ENCODE peak calls at places on chromosome 16, in four cellular contexts. M, R, A and G are unnamed samples.

GRCh38 chr16:53545433-53545832 is 42.4 kb upstream of the AKTIP start:
- DNase-seq in M (peak), R (no peak), A (no peak), G (no peak)

GRCh38 chr16:12255919-12256665 is 279.6 kb downstream of the SNX29 start:
- DNase-seq in M (no peak), R (no peak), A (no peak), G (no peak)

GRCh38 chr16:35691057-35691456 is 2231.6 kb downstream of the TP53TG3F start:
- DNase-seq in M (no peak), R (no peak), A (no peak), G (no peak)

GRCh38 chr16:73000020-73000906 is 47.7 kb downstream of the ZFHX3 start:
- DNase-seq in M (no peak), R (no peak), A (no peak), G (no peak)

GRCh38 chr16:57970319-57970718 is 609 bp downstream of the CNGB1 start:
- DNase-seq in M (no peak), R (no peak), A (no peak), G (no peak)

GRCh38 chr16:11260596-11260966 is 4.6 kb upstream of the SOCS1 start:
- DNase-seq in M (no peak), R (no peak), A (peak), G (no peak)

GRCh38 chr16:84449156-84450140 is 55.0 kb downstream of the MEAK7 start:
- DNase-seq in M (no peak), R (no peak), A (peak), G (no peak)

GRCh38 chr16:51181495-51181795 is 30.4 kb upstream of the SALL1 start:
- DNase-seq in M (no peak), R (no peak), A (peak), G (no peak)

GRCh38 chr16:89453662-89454321 is 36.6 kb downstream of the ANKRD11 start:
- DNase-seq in M (no peak), R (no peak), A (no peak), G (no peak)

GRCh38 chr16:50699345-50700159 is 6.1 kb downstream of the NOD2 start:
- DNase-seq in M (no peak), R (no peak), A (no peak), G (no peak)

GRCh38 chr16:21626659-21627277 is 25.6 kb downstream of the IGSF6 start:
- DNase-seq in M (no peak), R (peak), A (peak), G (peak)

GRCh38 chr16:2819939-2820835 is 3.1 kb downstream of the PRSS21 start:
- DNase-seq in M (no peak), R (no peak), A (peak), G (no peak)

GRCh38 chr16:82936941-82937551 is 310.3 kb downstream of the CDH13 start:
- DNase-seq in M (no peak), R (no peak), A (no peak), G (peak)

GRCh38 chr16:3009568-3010390 is 2.9 kb upstream of the CLDN9 start:
- DNase-seq in M (no peak), R (no peak), A (peak), G (no peak)

GRCh38 chr16:79561729-79562128 is 38.8 kb downstream of the MAF start:
- DNase-seq in M (no peak), R (no peak), A (no peak), G (no peak)

GRCh38 chr16:71254832-71255560 is 24.5 kb upstream of the HYDIN start:
- DNase-seq in M (no peak), R (no peak), A (no peak), G (no peak)

GRCh38 chr16:47524007-47524405 is 62.9 kb downstream of the PHKB start:
- DNase-seq in M (no peak), R (no peak), A (no peak), G (no peak)

GRCh38 chr16:48086422-48086821 is 69.4 kb downstream of the ABCC12 start:
- DNase-seq in M (no peak), R (no peak), A (no peak), G (no peak)

GRCh38 chr16:79980650-79981521 is 380.3 kb upstream of the MAF start:
- DNase-seq in M (no peak), R (no peak), A (no peak), G (no peak)

GRCh38 chr16:73071131-73071940 is 23.4 kb upstream of the ZFHX3 start:
- DNase-seq in M (no peak), R (no peak), A (peak), G (no peak)

GRCh38 chr16:53224932-53225533 is 170.2 kb downstream of the CHD9 start:
- DNase-seq in M (no peak), R (no peak), A (no peak), G (no peak)

GRCh38 chr16:72990003-72990521 is 57.9 kb downstream of the ZFHX3 start:
- DNase-seq in M (no peak), R (no peak), A (peak), G (peak)

GRCh38 chr16:5490499-5490898 is 392.9 kb upstream of the EEF2KMT start:
- DNase-seq in M (no peak), R (no peak), A (peak), G (no peak)
- TF ChIP-seq CTCF in M (peak), R (no peak), A (peak), G (peak)

DNA sequence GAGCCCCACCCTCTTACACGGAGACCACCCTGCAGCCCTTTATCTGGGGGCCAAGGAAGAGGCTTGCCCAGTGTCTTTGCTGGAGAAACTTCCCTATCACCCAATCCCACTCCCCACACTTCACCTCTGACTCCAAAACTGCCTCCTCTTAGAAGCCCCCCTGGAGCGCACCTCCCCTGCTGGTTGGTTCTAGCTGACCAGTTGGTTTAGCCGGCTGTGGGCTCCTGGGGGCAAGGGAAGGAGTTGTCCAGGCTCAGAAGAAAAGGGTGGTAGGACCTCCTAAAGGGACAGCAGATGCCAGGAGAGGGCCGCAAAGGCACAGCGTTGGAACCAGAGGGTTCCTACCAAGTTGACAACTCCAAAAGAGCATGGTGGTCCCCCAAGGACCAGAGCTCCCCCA is 2.0 kb downstream of the BCAR1 start:
- DNase-seq in M (no peak), R (no peak), A (no peak), G (no peak)
- H3K4me3 ChIP-seq in M (no peak), R (peak), A (peak), G (peak)

DNA sequence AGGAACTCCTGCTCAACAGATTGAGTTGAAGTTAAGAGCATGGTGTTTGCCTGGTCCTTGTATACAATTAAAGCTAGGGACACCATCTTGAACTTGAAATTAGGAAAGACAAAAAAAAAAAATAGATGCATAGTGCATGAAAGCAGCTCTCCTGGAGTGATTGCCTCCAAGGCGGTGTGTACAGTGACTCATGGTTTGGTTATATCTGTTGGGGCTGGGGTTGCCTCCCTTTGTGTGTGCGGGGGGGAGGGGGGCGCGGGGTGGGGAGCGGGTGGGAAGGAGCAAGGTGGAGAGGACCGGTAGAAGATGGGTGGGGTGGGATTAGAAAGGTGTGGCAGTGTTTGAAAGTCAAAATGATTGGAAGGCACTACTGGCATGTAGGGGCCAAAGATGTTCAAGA is 3.4 kb downstream of the TMED6 start:
- DNase-seq in M (no peak), R (no peak), A (no peak), G (no peak)
- TF ChIP-seq CTCF in M (no peak), R (no peak), A (no peak), G (no peak)

GRCh38 chr16:66521951-66522771 is 27.8 kb downstream of the TK2 start:
- DNase-seq in M (peak), R (no peak), A (peak), G (no peak)

GRCh38 chr16:66519974-66520373 is 29.9 kb downstream of the TK2 start:
- DNase-seq in M (no peak), R (no peak), A (peak), G (no peak)

GRCh38 chr16:66520406-66521194 is 29.3 kb downstream of the TK2 start:
- DNase-seq in M (no peak), R (no peak), A (peak), G (no peak)

GRCh38 chr16:66519482-66519881 is 30.4 kb downstream of the TK2 start:
- DNase-seq in M (no peak), R (no peak), A (peak), G (no peak)

DNA sequence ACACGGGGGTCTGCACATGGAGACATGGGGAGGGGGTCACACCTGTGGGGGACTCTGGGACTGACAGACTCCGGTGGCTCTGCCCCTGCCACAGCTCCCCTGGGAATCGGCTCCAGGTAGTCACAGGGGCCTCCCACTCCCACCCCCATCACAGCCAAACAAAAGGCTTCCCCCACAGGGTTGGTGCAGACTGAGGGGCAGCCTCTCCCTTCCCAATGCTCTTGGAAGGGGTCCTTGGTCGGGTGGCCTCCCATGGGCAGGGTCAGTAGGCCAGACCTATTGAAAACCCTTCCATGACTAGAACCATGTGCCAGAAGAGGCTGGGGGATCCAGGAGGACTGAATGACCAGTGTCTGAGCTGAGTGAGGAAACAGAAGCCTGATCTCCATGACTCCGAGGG is 28.7 kb downstream of the TK2 start:
- DNase-seq in M (no peak), R (no peak), A (no peak), G (no peak)
- H3K4me3 ChIP-seq in M (peak), R (no peak), A (no peak), G (no peak)

GRCh38 chr16:67967956-67968439 is 439 bp downstream of the SLC12A4 start:
- DNase-seq in M (peak), R (no peak), A (peak), G (no peak)

GRCh38 chr16:67966549-67967182 is 1.8 kb downstream of the SLC12A4 start:
- DNase-seq in M (no peak), R (no peak), A (peak), G (peak)

GRCh38 chr16:67967183-67967955 is 1.1 kb downstream of the SLC12A4 start:
- DNase-seq in M (no peak), R (no peak), A (peak), G (no peak)

GRCh38 chr16:67969286-67970039 is 1.0 kb upstream of the SLC12A4 start:
- DNase-seq in M (no peak), R (no peak), A (peak), G (no peak)

DNA sequence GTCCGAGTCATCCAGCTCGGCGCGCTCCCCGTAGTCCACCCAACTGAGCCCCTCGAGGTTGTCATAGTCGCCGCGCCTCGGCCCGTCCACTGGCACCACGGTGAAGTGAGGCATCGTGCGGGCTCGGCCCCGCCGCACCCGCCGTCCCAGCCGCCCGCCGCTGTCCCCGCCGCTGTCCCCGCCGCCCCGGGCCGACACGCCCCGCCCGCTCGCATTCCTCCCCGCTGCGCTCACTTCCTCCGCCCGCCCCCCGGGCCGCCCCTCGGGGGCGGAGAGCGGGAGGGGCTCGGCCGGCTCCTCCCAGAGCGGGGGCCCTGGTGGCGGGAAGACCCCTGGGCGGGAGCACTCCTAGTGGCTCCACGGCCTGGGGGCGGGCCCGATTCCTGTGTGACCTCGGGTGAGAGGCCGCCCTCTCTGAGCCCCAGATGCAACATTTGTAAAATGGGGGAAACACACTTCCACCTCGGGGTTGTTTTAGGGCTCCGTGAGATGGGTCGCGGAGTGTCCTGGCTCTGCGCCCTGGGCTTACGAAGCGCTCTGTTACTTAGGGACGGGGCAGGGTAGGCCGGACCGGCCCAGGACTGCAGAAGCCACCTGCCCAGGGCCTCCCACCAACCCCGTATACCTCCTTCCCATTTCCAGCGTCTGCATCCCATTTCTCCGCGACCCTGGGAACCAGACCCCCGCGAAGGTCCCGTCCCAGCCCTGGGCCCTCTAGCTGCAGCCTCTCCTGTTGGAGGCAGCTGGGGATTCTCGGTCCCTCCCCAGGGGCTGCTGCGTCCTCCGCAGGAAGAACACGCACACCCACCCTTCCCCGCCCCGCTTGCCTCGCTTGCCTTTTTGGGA is at the start of gene SLC12A4:
- DNase-seq in M (peak), R (no peak), A (peak), G (no peak)
- TF ChIP-seq CTCF in M (no peak), R (no peak), A (no peak), G (no peak)

GRCh38 chr16:30740364-30741251 is 7.6 kb upstream of the PHKG2 start:
- DNase-seq in M (no peak), R (no peak), A (peak), G (peak)

GRCh38 chr16:30737794-30738648 is 10.2 kb upstream of the PHKG2 start:
- DNase-seq in M (no peak), R (no peak), A (no peak), G (no peak)

GRCh38 chr16:30741461-30741914 is 6.7 kb upstream of the PHKG2 start:
- DNase-seq in M (no peak), R (peak), A (peak), G (peak)

GRCh38 chr16:30736995-30737793 is 11.0 kb upstream of the PHKG2 start:
- DNase-seq in M (no peak), R (no peak), A (no peak), G (no peak)

GRCh38 chr16:30738984-30739951 is 9.0 kb upstream of the PHKG2 start:
- DNase-seq in M (no peak), R (no peak), A (no peak), G (no peak)
- H3K4me3 ChIP-seq in M (no peak), R (no peak), A (no peak), G (no peak)

GRCh38 chr16:685967-686366 is 1.8 kb upstream of the JMJD8 start:
- DNase-seq in M (no peak), R (no peak), A (peak), G (no peak)
- TF ChIP-seq CTCF in M (no peak), R (peak), A (peak), G (peak)